ENCODE peak calls at places on chromosomes 3 and 15, in seven cellular contexts. J is suprapubic skin, G is body of pancreas, T is IMR-90, A is uterus, X is HCT116, H is HepG2. U is an unnamed sample.

GRCh38 chr3:152538518-152538917 is 269.8 kb downstream of the MBNL1 start:
- DNase-seq in J (no peak), G (no peak), T (no peak), A (no peak), X (no peak), H (no peak), U (no peak)

GRCh38 chr15:33298631-33299030 is 12.1 kb upstream of the RYR3 start:
- DNase-seq in J (no peak), G (no peak), T (no peak), A (no peak), X (no peak), H (no peak), U (no peak)

GRCh38 chr3:108662141-108662738 is 72.7 kb downstream of the DZIP3 start:
- DNase-seq in J (no peak), G (peak; percentile 56), T (peak; percentile 83), A (peak; percentile 13), X (peak; percentile 43), H (peak; percentile 56), U (no peak)

GRCh38 chr15:83977992-83978391 is 257.6 kb upstream of the GOLGA6L4 start:
- DNase-seq in J (no peak), G (peak; percentile 75), T (no peak), A (no peak), X (no peak), H (no peak), U (no peak)

GRCh38 chr3:14700891-14701290 is 25.9 kb downstream of the C3orf20 start:
- DNase-seq in J (no peak), G (no peak), T (no peak), A (no peak), X (no peak), H (no peak), U (no peak)

GRCh38 chr15:96851613-96852012 is 521.1 kb downstream of the NR2F2 start:
- DNase-seq in J (no peak), G (peak; percentile 2), T (peak; percentile 12), A (no peak), X (no peak), H (no peak), U (no peak)

GRCh38 chr3:195060531-195061385 is 210.2 kb downstream of the XXYLT1 start:
- DNase-seq in J (no peak), G (no peak), T (no peak), A (no peak), X (no peak), H (no peak), U (no peak)

GRCh38 chr3:9595877-9596276 is 42.3 kb upstream of the LHFPL4 start:
- DNase-seq in J (no peak), G (no peak), T (no peak), A (no peak), X (no peak), H (no peak), U (no peak)

GRCh38 chr3:137116619-137117018 is 158.8 kb downstream of the IL20RB start:
- DNase-seq in J (no peak), G (no peak), T (no peak), A (no peak), X (no peak), H (no peak), U (no peak)
- H3K4me3 ChIP-seq in J (no peak overlapping the region), G (no peak overlapping the region), T (no peak overlapping the region), A (no peak overlapping the region), X (no peak overlapping the region), H (no peak overlapping the region), U (no peak overlapping the region)

GRCh38 chr3:50212502-50212901 is 7.4 kb downstream of the SLC38A3 start:
- DNase-seq in J (no peak), G (no peak), T (no peak), A (no peak), X (no peak), H (no peak), U (no peak)

GRCh38 chr3:50211930-50212329 is 6.9 kb downstream of the SLC38A3 start:
- DNase-seq in J (no peak), G (no peak), T (peak; percentile 20), A (no peak), X (no peak), H (no peak), U (no peak)

GRCh38 chr3:50214824-50215223 is 9.8 kb downstream of the SLC38A3 start:
- DNase-seq in J (no peak), G (no peak), T (no peak), A (no peak), X (no peak), H (no peak), U (no peak)

GRCh38 chr3:50212971-50213370 is 7.9 kb downstream of the SLC38A3 start:
- DNase-seq in J (no peak), G (no peak), T (no peak), A (no peak), X (no peak), H (no peak), U (no peak)

DNA sequence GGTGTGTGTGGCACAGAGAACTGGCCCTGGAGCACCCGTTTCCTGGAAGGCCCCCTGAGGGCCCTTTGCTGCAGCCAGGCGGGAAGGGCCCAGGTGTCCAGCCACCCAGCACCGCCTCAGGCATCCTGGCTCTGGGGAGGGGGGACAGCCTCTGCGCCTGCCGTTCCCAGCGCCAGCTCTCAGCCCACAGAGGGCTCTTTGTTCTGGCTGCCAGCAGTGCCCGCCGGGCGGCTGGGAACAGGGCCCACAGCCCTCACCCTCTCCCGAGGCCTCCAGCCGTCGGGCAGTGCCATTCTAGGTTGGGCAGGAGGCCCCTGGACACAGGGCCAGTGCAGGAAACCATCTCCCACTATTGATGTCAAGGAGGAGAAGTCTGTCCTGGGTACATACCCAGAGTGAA is 8.3 kb downstream of the SLC38A3 start:
- DNase-seq in J (no peak), G (peak; percentile 75), T (no peak), A (no peak), X (no peak), H (no peak), U (no peak)
- TF ChIP-seq POLR2A in J (no peak), G (peak; percentile 19), T (no peak), A (no peak), X (no peak), H (no peak), U (no peak)

GRCh38 chr15:42056934-42057743 is 36.3 kb upstream of the PLA2G4E start:
- DNase-seq in J (no peak), G (peak; percentile 90), T (peak; percentile 62), A (peak; percentile 52), X (peak; percentile 95), H (peak; percentile 80), U (peak; percentile 84)

GRCh38 chr15:42050484-42051255 is 29.8 kb upstream of the PLA2G4E start:
- DNase-seq in J (no peak), G (no peak), T (no peak), A (no peak), X (no peak), H (no peak), U (no peak)

GRCh38 chr15:42053010-42053409 is 32.2 kb upstream of the PLA2G4E start:
- DNase-seq in J (no peak), G (no peak), T (no peak), A (no peak), X (no peak), H (no peak), U (no peak)

GRCh38 chr15:42057744-42058646 is 36.4 kb downstream of the PLA2G4D start:
- DNase-seq in J (no peak), G (no peak), T (no peak), A (no peak), X (no peak), H (no peak), U (peak; percentile 82)

DNA sequence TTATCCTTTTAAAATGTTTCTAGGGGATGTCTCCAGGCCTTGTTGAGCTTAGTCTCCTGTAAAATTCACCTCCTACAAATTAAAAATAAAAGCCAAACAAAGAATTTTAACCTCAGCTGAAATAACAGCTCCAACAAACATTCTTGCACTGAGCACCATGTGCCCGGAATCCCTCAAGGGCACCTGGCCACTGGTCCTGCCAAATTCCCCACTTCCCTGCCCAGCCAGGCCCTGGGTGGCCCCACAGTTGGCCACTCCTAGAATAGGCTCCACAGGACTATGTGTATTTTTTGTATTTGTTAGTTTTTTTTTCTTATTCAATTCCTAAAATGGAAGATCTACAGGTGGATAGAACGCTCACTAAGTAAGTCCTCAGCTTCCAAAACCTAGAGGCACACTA is 33.1 kb upstream of the PLA2G4E start:
- DNase-seq in J (no peak), G (peak; percentile 86), T (no peak), A (no peak), X (no peak), H (no peak), U (no peak)
- H3K4me3 ChIP-seq in J (no peak overlapping the region), G (no peak overlapping the region), T (no peak overlapping the region), A (no peak overlapping the region), X (no peak overlapping the region), H (no peak overlapping the region), U (no peak overlapping the region)

DNA sequence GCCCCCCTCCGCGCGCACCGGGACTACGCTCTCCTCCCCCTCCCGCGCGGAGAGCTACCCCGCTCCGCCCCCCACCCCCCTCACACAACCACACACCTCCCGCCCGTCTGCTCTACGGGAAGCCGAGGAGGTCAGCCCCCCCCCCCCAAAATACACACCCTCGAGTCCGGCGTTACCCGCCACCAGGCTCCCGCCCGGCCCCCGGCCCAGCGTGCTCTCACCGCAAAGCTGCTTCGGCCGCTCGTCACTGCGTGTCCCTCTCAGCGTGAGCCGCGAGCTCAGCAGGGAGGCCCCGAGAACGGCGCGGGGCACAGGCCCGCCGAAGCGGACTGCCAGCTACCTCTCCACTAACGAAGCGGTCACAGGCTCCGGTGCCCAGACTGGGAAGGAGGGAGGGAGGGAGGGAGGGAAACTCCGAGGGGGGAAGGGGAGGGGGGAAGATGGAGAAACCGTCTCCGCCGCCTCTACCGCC is 252 bp downstream of the SIN3A start:
- DNase-seq in J (no peak), G (no peak), T (no peak), A (no peak), X (no peak), H (no peak), U (no peak)
- TF ChIP-seq POLR2A in J (peak; percentile 24), G (peak; percentile 2), T (no peak), A (no peak), X (no peak), H (no peak), U (no peak)

GRCh38 chr15:34795267-34796081 is at the start of gene ACTC1:
- DNase-seq in J (no peak), G (peak; percentile 40), T (peak; percentile 52), A (peak; percentile 48), X (no peak), H (no peak), U (no peak)
- H3K4me3 ChIP-seq in J (peak within 1 kb of the TSS; percentile 26), G (no peak within 1 kb of the TSS), T (no peak within 1 kb of the TSS), A (peak within 1 kb of the TSS; percentile 25), X (no peak within 1 kb of the TSS), H (no peak within 1 kb of the TSS), U (no peak within 1 kb of the TSS)

U was measured in lower leg skin.